ENCODE peak calls at places on chromosomes 16 and 17, in four cellular contexts. One of them, this sample, is unnamed.

GRCh38 chr16:57734308-57734924 is 1.2 kb upstream of the KATNB1 start:
- DNase-seq in bronchial epithelial cell: no peak
- DNase-seq in ascending aorta: no peak
- DNase-seq in tibial artery: no peak
- DNase-seq in this sample: no peak

GRCh38 chr17:29839656-29840055 is 90.4 kb downstream of the SSH2 start:
- DNase-seq in tibial artery: no peak
- DNase-seq in bronchial epithelial cell: no peak
- DNase-seq in ascending aorta: no peak
- DNase-seq in this sample: no peak

GRCh38 chr17:731943-732787 is at the start of gene TLCD3A:
- DNase-seq in bronchial epithelial cell: peak
- DNase-seq in tibial artery: peak
- DNase-seq in ascending aorta: peak
- DNase-seq in this sample: peak

GRCh38 chr16:64238576-64238975 is 883.3 kb downstream of the CDH11 start:
- DNase-seq in ascending aorta: no peak
- DNase-seq in tibial artery: no peak
- DNase-seq in bronchial epithelial cell: peak
- DNase-seq in this sample: peak

GRCh38 chr16:89357460-89357859 is 132.9 kb downstream of the ANKRD11 start:
- DNase-seq in bronchial epithelial cell: no peak
- DNase-seq in ascending aorta: no peak
- DNase-seq in tibial artery: no peak
- DNase-seq in this sample: no peak

GRCh38 chr16:2214721-2214970 is at the start of gene PGP:
- DNase-seq in tibial artery: no peak
- DNase-seq in bronchial epithelial cell: no peak
- DNase-seq in ascending aorta: no peak
- DNase-seq in this sample: no peak

GRCh38 chr16:31216552-31217530 is at the start of gene PYDC1:
- DNase-seq in bronchial epithelial cell: no peak
- DNase-seq in tibial artery: no peak
- DNase-seq in ascending aorta: no peak
- DNase-seq in this sample: no peak

GRCh38 chr17:21202512-21202911 is 11.4 kb downstream of the TMEM11 start:
- DNase-seq in ascending aorta: no peak
- DNase-seq in tibial artery: no peak
- DNase-seq in bronchial epithelial cell: no peak
- DNase-seq in this sample: no peak

GRCh38 chr17:81095608-81095888 is 60.6 kb downstream of the BAIAP2 start:
- DNase-seq in bronchial epithelial cell: no peak
- DNase-seq in tibial artery: no peak
- DNase-seq in ascending aorta: no peak
- DNase-seq in this sample: no peak

GRCh38 chr17:6437466-6437865 is 2.5 kb upstream of the AIPL1 start:
- DNase-seq in ascending aorta: no peak
- DNase-seq in tibial artery: no peak
- DNase-seq in bronchial epithelial cell: no peak
- DNase-seq in this sample: no peak

GRCh38 chr16:85923153-85924021 is 24.4 kb downstream of the IRF8 start:
- DNase-seq in tibial artery: no peak
- DNase-seq in ascending aorta: no peak
- DNase-seq in bronchial epithelial cell: no peak
- DNase-seq in this sample: no peak

GRCh38 chr16:74770826-74771526 is 3.6 kb downstream of the FA2H start:
- DNase-seq in tibial artery: no peak
- DNase-seq in ascending aorta: no peak
- DNase-seq in bronchial epithelial cell: no peak
- DNase-seq in this sample: no peak

GRCh38 chr17:46178550-46179198 is 14.6 kb downstream of the KANSL1 start:
- DNase-seq in tibial artery: no peak
- DNase-seq in bronchial epithelial cell: peak
- DNase-seq in ascending aorta: no peak
- DNase-seq in this sample: peak

GRCh38 chr17:19646788-19647696 is 1.5 kb upstream of the ALDH3A2 start:
- DNase-seq in tibial artery: no peak
- DNase-seq in bronchial epithelial cell: peak
- DNase-seq in ascending aorta: no peak
- DNase-seq in this sample: peak

GRCh38 chr17:66172706-66173223 is 19.2 kb downstream of the CEP112 start:
- DNase-seq in ascending aorta: no peak
- DNase-seq in tibial artery: no peak
- DNase-seq in bronchial epithelial cell: no peak
- DNase-seq in this sample: no peak

GRCh38 chr17:7959503-7960253 is 27.7 kb downstream of the CNTROB start:
- DNase-seq in ascending aorta: no peak
- DNase-seq in tibial artery: no peak
- DNase-seq in bronchial epithelial cell: no peak
- DNase-seq in this sample: no peak

DNA sequence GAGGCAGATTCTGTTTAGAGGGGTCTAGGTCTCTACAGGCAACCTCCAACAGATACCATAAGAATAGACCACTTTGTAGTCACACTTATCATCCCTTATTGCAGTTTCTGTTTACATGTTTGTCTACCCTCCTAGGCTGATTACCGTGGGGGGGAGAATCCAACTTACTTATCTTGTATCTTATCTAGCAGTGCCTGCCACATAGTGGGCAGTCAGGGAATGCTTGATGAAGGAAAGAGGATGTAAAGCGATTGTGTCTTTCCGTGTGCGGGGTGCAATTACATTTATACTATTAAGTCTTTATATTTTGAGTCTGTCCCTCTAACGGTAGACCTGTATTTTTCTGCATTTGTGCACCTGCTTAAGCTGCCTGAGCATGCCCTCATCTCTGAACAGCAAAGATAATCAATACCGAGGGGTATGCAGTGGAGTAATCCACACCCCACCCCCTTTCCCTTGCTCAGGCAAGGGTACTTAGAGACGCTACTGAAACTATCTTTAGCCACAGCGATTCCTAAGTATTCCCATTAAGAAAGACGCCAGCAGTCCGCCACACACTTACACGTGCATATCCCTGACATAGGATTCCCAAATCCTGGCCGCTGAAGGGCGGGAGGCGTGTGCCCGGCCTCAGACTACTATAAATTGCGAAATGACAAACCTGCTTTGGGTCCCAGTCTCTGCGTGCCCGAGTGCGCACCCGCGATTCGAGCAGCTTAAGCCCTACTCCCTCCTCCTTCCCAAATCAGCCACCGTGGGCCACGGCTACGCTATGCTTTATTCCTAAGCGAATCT is 635 bp upstream of the AATF start:
- DNase-seq in ascending aorta: no peak
- DNase-seq in bronchial epithelial cell: no peak
- DNase-seq in tibial artery: no peak
- DNase-seq in this sample: no peak
- H3K4me3 ChIP-seq in ascending aorta: peak
- H3K4me3 ChIP-seq in bronchial epithelial cell: peak
- H3K4me3 ChIP-seq in tibial artery: peak
- H3K4me3 ChIP-seq in this sample: peak

GRCh38 chr16:14303182-14303618 is 232.1 kb downstream of the MRTFB start:
- DNase-seq in ascending aorta: no peak
- DNase-seq in bronchial epithelial cell: no peak
- DNase-seq in tibial artery: no peak
- DNase-seq in this sample: peak

GRCh38 chr16:14301150-14302030 is 230.3 kb downstream of the MRTFB start:
- DNase-seq in bronchial epithelial cell: peak
- DNase-seq in tibial artery: peak
- DNase-seq in ascending aorta: no peak
- DNase-seq in this sample: peak

GRCh38 chr16:14302399-14303181 is 231.5 kb downstream of the MRTFB start:
- DNase-seq in ascending aorta: no peak
- DNase-seq in tibial artery: no peak
- DNase-seq in bronchial epithelial cell: no peak
- DNase-seq in this sample: no peak

GRCh38 chr16:14300631-14301149 is 229.6 kb downstream of the MRTFB start:
- DNase-seq in tibial artery: peak
- DNase-seq in ascending aorta: peak
- DNase-seq in bronchial epithelial cell: peak
- DNase-seq in this sample: peak

GRCh38 chr16:14302031-14302398 is 230.9 kb downstream of the MRTFB start:
- DNase-seq in bronchial epithelial cell: peak
- DNase-seq in tibial artery: peak
- DNase-seq in ascending aorta: peak
- DNase-seq in this sample: peak
- TF ChIP-seq CTCF in bronchial epithelial cell: no peak
- TF ChIP-seq CTCF in tibial artery: no peak
- TF ChIP-seq CTCF in ascending aorta: no peak
- TF ChIP-seq CTCF in this sample: no peak

GRCh38 chr17:45170976-45171337 is 9.3 kb downstream of the HEXIM2 start:
- DNase-seq in bronchial epithelial cell: peak
- DNase-seq in ascending aorta: peak
- DNase-seq in tibial artery: peak
- DNase-seq in this sample: peak

GRCh38 chr17:45172232-45172540 is 10.5 kb downstream of the HEXIM2 start:
- DNase-seq in ascending aorta: no peak
- DNase-seq in tibial artery: no peak
- DNase-seq in bronchial epithelial cell: no peak
- DNase-seq in this sample: no peak

GRCh38 chr17:45172541-45173286 is 11.0 kb downstream of the HEXIM2 start:
- DNase-seq in ascending aorta: peak
- DNase-seq in bronchial epithelial cell: peak
- DNase-seq in tibial artery: peak
- DNase-seq in this sample: peak

GRCh38 chr17:45170280-45170975 is 8.8 kb downstream of the HEXIM2 start:
- DNase-seq in bronchial epithelial cell: no peak
- DNase-seq in ascending aorta: no peak
- DNase-seq in tibial artery: no peak
- DNase-seq in this sample: no peak

GRCh38 chr17:45171338-45172231 is 9.9 kb downstream of the HEXIM2 start:
- DNase-seq in tibial artery: peak
- DNase-seq in ascending aorta: peak
- DNase-seq in bronchial epithelial cell: peak
- DNase-seq in this sample: peak
- H3K4me3 ChIP-seq in tibial artery: peak
- H3K4me3 ChIP-seq in ascending aorta: peak
- H3K4me3 ChIP-seq in bronchial epithelial cell: peak
- H3K4me3 ChIP-seq in this sample: peak

DNA sequence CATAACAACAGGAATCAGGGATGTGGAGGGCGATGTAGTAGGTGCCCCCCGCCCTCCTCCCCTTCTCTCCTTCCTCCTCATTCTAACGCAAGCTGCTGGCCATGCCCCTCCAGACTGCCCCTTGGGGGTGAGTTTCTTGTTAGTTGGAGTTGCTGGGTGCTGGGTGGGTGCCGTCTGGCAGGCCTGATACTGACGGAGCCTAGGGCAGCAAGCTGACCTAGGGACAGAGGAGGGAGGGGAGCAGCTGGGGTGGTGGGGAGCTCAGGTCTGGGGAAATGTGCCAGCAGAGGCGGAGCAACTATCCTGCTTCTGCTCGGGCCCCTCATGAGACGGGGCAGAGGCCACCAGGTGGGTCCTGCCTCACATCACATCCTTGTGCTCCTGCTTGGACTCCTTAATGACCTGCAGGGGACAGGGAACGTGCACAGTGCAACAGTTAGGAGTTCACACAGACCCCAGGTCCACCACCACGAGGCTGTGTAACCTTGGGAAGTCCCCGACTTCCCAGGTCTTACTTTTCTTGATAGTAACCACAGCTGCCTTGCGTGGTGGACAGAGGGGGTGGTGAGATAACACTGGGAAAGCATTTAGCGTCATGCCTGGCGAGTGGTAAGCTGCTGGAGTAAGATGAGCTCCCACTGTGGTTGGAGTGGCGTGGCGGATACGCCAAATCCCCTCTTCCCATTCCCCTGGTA is 7.9 kb upstream of the EFTUD2 start:
- DNase-seq in tibial artery: no peak
- DNase-seq in ascending aorta: no peak
- DNase-seq in bronchial epithelial cell: no peak
- DNase-seq in this sample: no peak
- TF ChIP-seq CTCF in tibial artery: no peak
- TF ChIP-seq CTCF in ascending aorta: no peak
- TF ChIP-seq CTCF in bronchial epithelial cell: no peak
- TF ChIP-seq CTCF in this sample: no peak

DNA sequence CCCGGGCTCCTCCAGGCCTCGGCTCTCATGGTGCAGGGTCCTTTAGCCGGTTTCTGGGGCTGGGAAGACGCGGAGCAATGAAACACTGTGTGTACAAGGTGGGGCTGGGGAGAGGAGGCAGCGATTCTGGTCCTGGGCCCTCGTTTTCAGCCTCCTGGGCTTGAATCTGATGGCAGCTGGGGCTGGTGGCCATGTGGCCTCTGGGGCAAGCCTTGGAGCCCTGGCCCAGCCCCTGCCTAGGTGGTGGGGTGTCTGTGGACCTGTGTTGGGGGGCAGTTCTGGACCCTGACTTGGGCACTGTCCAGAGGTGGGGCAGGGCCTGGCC is 4.1 kb downstream of the FOXJ1 start:
- DNase-seq in bronchial epithelial cell: no peak
- DNase-seq in ascending aorta: peak
- DNase-seq in tibial artery: no peak
- DNase-seq in this sample: no peak
- H3K4me3 ChIP-seq in bronchial epithelial cell: no peak
- H3K4me3 ChIP-seq in ascending aorta: no peak
- H3K4me3 ChIP-seq in tibial artery: no peak
- H3K4me3 ChIP-seq in this sample: no peak

DNA sequence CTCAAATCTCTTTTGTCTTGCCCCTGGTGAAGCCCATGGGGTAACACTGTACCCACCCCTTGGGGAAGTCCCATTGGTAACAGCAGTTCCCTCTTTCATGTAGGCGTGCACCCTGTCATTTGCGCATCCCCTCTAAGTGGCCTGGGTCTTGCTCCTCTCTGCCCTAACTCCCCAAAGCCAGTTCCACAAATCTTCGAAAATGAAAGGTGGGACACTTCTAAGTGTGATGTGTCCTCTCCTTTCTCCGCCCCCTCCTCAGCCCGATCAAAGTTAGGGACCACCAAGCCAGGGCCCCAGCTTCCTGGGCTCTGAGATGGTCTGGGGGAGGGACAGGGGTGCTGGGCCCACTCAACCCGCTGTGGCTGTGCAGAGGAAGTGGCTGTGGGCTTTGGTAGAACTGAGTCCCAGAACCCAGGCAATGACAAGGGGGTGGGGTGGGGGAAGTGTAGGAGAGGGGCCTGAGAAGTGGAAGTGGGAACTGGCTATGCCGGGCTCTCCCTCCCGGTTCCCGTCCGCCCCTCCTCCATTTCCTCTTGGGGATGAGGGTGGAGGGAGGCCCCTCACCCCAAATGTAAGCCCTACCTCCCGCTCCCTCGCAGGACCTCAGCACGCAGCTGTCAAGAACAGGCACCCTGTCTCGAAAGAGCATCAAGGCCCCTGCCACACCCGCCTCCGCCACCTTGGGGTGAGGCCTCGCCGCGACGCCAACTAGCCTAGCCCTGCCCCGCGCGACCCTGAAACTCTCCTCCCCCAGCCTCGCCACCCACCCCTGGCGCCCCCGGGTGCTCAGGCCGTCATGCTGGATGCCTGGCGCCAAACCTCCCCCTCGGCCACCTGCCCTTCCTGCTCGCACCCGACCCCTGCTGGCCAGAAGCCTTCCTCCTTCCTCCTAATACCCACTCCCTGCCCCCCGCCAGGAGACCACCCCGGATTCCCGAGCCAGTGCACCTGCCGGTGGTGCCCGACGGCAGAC is 8.7 kb downstream of the ABI3 start:
- DNase-seq in tibial artery: no peak
- DNase-seq in ascending aorta: no peak
- DNase-seq in bronchial epithelial cell: no peak
- DNase-seq in this sample: no peak
- TF ChIP-seq CTCF in tibial artery: no peak
- TF ChIP-seq CTCF in ascending aorta: no peak
- TF ChIP-seq CTCF in bronchial epithelial cell: peak
- TF ChIP-seq CTCF in this sample: no peak

GRCh38 chr17:73591278-73592078 is 52.8 kb downstream of the SDK2 start:
- DNase-seq in ascending aorta: no peak
- DNase-seq in tibial artery: no peak
- DNase-seq in bronchial epithelial cell: no peak
- DNase-seq in this sample: no peak
- H3K4me3 ChIP-seq in ascending aorta: no peak
- H3K4me3 ChIP-seq in tibial artery: no peak
- H3K4me3 ChIP-seq in bronchial epithelial cell: no peak
- H3K4me3 ChIP-seq in this sample: no peak

This sample was measured in epithelial cell of esophagus.